ENCODE peak calls at places on chromosomes 6 and 20, in ten cellular contexts. S is activated gamma-delta T cell treated with Interleukin-2 at 50 U/mL for 16 hours; Z is activated T-cell treated with anti-CD3 and anti-CD28 coated beads, Interleukin-2, amount 50 U/mL, for 72 hours; F is NCI-H510A; H is H9; D is HuH-7.5; L is NCI-H226; J is myocyte; R is amygdala; G is putamen. E is an unnamed sample.

GRCh38 chr6:160278786-160279310 is 20.2 kb upstream of the SLC22A2 start:
- DNase-seq in S (no peak), Z (no peak), F (no peak), H (no peak), D (no peak), L (no peak), J (no peak), R (no peak), G (no peak), E (no peak)

GRCh38 chr6:2718334-2719052 is 32.2 kb downstream of the MYLK4 start:
- DNase-seq in S (no peak), Z (no peak), F (no peak), H (no peak), D (no peak), L (no peak), J (no peak), R (no peak), G (no peak), E (peak)

GRCh38 chr6:40563111-40563510 is 24.1 kb downstream of the LRFN2 start:
- DNase-seq in S (no peak), Z (no peak), F (no peak), H (peak), D (no peak), L (no peak), J (no peak), R (no peak), G (no peak), E (no peak)

GRCh38 chr6:33313709-33314514 is at the start of gene TAPBP:
- DNase-seq in S (peak), Z (peak), F (no peak), H (peak), D (peak), L (peak), J (peak), R (no peak), G (no peak), E (peak)

GRCh38 chr6:50791900-50792508 is 26.7 kb upstream of the TFAP2B start:
- DNase-seq in S (no peak), Z (no peak), F (peak), H (no peak), D (peak), L (peak), J (peak), R (no peak), G (peak), E (peak)

GRCh38 chr20:699811-700338 is 24.3 kb upstream of the SCRT2 start:
- DNase-seq in S (no peak), Z (no peak), F (no peak), H (peak), D (no peak), L (no peak), J (no peak), R (peak), G (peak), E (no peak)

GRCh38 chr6:133671376-133671775 is 217.5 kb upstream of the TCF21 start:
- DNase-seq in S (no peak), Z (no peak), F (no peak), H (no peak), D (no peak), L (no peak), J (peak), R (no peak), G (no peak), E (no peak)

GRCh38 chr20:57398231-57398821 is 7.1 kb downstream of the RBM38 start:
- DNase-seq in S (peak), Z (peak), F (peak), H (no peak), D (no peak), L (no peak), J (no peak), R (no peak), G (no peak), E (no peak)

GRCh38 chr20:39264506-39265172 is 302.5 kb downstream of the DHX35 start:
- DNase-seq in S (no peak), Z (peak), F (no peak), H (peak), D (peak), L (peak), J (peak), R (peak), G (peak), E (peak)

GRCh38 chr20:654427-654770 is 1.4 kb upstream of the SRXN1 start:
- DNase-seq in S (no peak), Z (no peak), F (no peak), H (no peak), D (no peak), L (no peak), J (no peak), R (no peak), G (no peak), E (no peak)

GRCh38 chr6:106849676-106850332 is 124.7 kb downstream of the CD24 start:
- DNase-seq in S (no peak), Z (no peak), F (no peak), H (no peak), D (no peak), L (no peak), J (no peak), R (no peak), G (no peak), E (no peak)

GRCh38 chr20:56974499-56975250 is 291.8 kb downstream of the BMP7 start:
- DNase-seq in S (no peak), Z (peak), F (no peak), H (peak), D (peak), L (peak), J (no peak), R (no peak), G (no peak), E (peak)

GRCh38 chr6:83119742-83120300 is 52.4 kb downstream of the DOP1A start:
- DNase-seq in S (no peak), Z (no peak), F (no peak), H (no peak), D (no peak), L (peak), J (no peak), R (no peak), G (no peak), E (peak)

GRCh38 chr6:146336200-146336599 is 207.4 kb upstream of the RAB32 start:
- DNase-seq in S (no peak), Z (no peak), F (no peak), H (no peak), D (no peak), L (peak), J (no peak), R (no peak), G (no peak), E (peak)